ENCODE peak calls at places on chromosomes 1 and 21, in nine cellular contexts. One of them, this sample, is unnamed.

GRCh38 chr1:113391643-113392271 is 1.4 kb downstream of the MAGI3 start:
- DNase-seq in K562: no peak
- DNase-seq in mesendoderm: no peak
- DNase-seq in astrocyte: no peak
- DNase-seq in mammary epithelial cell: peak; percentile 63
- DNase-seq in MM.1S: peak; percentile 46
- DNase-seq in PC-3: peak; percentile 62
- DNase-seq in endodermal cell: peak; percentile 49
- DNase-seq in colonic mucosa: peak; percentile 53
- DNase-seq in this sample: no peak

GRCh38 chr1:29901618-29902017 is 665.3 kb downstream of the PTPRU start:
- DNase-seq in K562: no peak
- DNase-seq in mesendoderm: peak; percentile 73
- DNase-seq in astrocyte: no peak
- DNase-seq in mammary epithelial cell: no peak
- DNase-seq in MM.1S: no peak
- DNase-seq in PC-3: no peak
- DNase-seq in endodermal cell: peak; percentile 77
- DNase-seq in colonic mucosa: no peak
- DNase-seq in this sample: no peak

GRCh38 chr1:230568676-230569075 is 73.6 kb upstream of the COG2 start:
- DNase-seq in K562: no peak
- DNase-seq in mesendoderm: no peak
- DNase-seq in astrocyte: no peak
- DNase-seq in mammary epithelial cell: peak; percentile 18
- DNase-seq in MM.1S: no peak
- DNase-seq in PC-3: peak; percentile 48
- DNase-seq in endodermal cell: no peak
- DNase-seq in colonic mucosa: no peak
- DNase-seq in this sample: no peak

GRCh38 chr1:17494114-17494729 is 45.3 kb upstream of the ARHGEF10L start:
- DNase-seq in K562: peak; percentile 92
- DNase-seq in mesendoderm: peak; percentile 99
- DNase-seq in astrocyte: peak; percentile 41
- DNase-seq in mammary epithelial cell: peak; percentile 77
- DNase-seq in MM.1S: peak; percentile 73
- DNase-seq in PC-3: peak; percentile 85
- DNase-seq in endodermal cell: peak; percentile 96
- DNase-seq in colonic mucosa: peak; percentile 81
- DNase-seq in this sample: peak; percentile 88

GRCh38 chr1:230166366-230167132 is 99.5 kb downstream of the GALNT2 start:
- DNase-seq in K562: no peak
- DNase-seq in mesendoderm: no peak
- DNase-seq in astrocyte: no peak
- DNase-seq in mammary epithelial cell: no peak
- DNase-seq in MM.1S: no peak
- DNase-seq in PC-3: no peak
- DNase-seq in endodermal cell: peak; percentile 28
- DNase-seq in colonic mucosa: no peak
- DNase-seq in this sample: no peak

GRCh38 chr1:10625076-10625475 is 150.3 kb downstream of the PEX14 start:
- DNase-seq in K562: no peak
- DNase-seq in mesendoderm: no peak
- DNase-seq in astrocyte: no peak
- DNase-seq in mammary epithelial cell: no peak
- DNase-seq in MM.1S: no peak
- DNase-seq in PC-3: no peak
- DNase-seq in endodermal cell: peak; percentile 36
- DNase-seq in colonic mucosa: no peak
- DNase-seq in this sample: no peak

GRCh38 chr1:93701619-93702018 is 20.0 kb upstream of the BCAR3 start:
- DNase-seq in K562: no peak
- DNase-seq in mesendoderm: peak; percentile 91
- DNase-seq in astrocyte: peak; percentile 100
- DNase-seq in mammary epithelial cell: peak; percentile 100
- DNase-seq in MM.1S: no peak
- DNase-seq in PC-3: peak; percentile 99
- DNase-seq in endodermal cell: peak; percentile 63
- DNase-seq in colonic mucosa: no peak
- DNase-seq in this sample: peak; percentile 88

GRCh38 chr1:112674440-112674985 is at the start of gene MOV10:
- DNase-seq in K562: peak; percentile 92
- DNase-seq in mesendoderm: peak; percentile 94
- DNase-seq in astrocyte: peak; percentile 64
- DNase-seq in mammary epithelial cell: peak; percentile 76
- DNase-seq in MM.1S: peak; percentile 45
- DNase-seq in PC-3: peak; percentile 75
- DNase-seq in endodermal cell: peak; percentile 89
- DNase-seq in colonic mucosa: peak; percentile 70
- DNase-seq in this sample: peak; percentile 92

GRCh38 chr1:1347663-1348419 is 1.4 kb downstream of the DVL1 start:
- DNase-seq in K562: peak; percentile 55
- DNase-seq in mesendoderm: peak; percentile 71
- DNase-seq in astrocyte: no peak
- DNase-seq in mammary epithelial cell: peak; percentile 47
- DNase-seq in MM.1S: no peak
- DNase-seq in PC-3: peak; percentile 79
- DNase-seq in endodermal cell: peak; percentile 86
- DNase-seq in colonic mucosa: peak; percentile 85
- DNase-seq in this sample: peak; percentile 82

GRCh38 chr1:1889847-1890505 is 911 bp downstream of the GNB1 start:
- DNase-seq in K562: peak; percentile 52
- DNase-seq in mesendoderm: peak; percentile 55
- DNase-seq in astrocyte: peak; percentile 27
- DNase-seq in mammary epithelial cell: peak; percentile 41
- DNase-seq in MM.1S: peak; percentile 45
- DNase-seq in PC-3: peak; percentile 35
- DNase-seq in endodermal cell: peak; percentile 64
- DNase-seq in colonic mucosa: peak; percentile 62
- DNase-seq in this sample: peak; percentile 87

GRCh38 chr1:5580926-5581325 is 411.3 kb downstream of the NPHP4 start:
- DNase-seq in K562: no peak
- DNase-seq in mesendoderm: no peak
- DNase-seq in astrocyte: no peak
- DNase-seq in mammary epithelial cell: no peak
- DNase-seq in MM.1S: no peak
- DNase-seq in PC-3: no peak
- DNase-seq in endodermal cell: peak; percentile 3
- DNase-seq in colonic mucosa: no peak
- DNase-seq in this sample: no peak

GRCh38 chr1:186749820-186750219 is 69.6 kb upstream of the PTGS2 start:
- DNase-seq in K562: no peak
- DNase-seq in mesendoderm: no peak
- DNase-seq in astrocyte: no peak
- DNase-seq in mammary epithelial cell: peak; percentile 32
- DNase-seq in MM.1S: no peak
- DNase-seq in PC-3: no peak
- DNase-seq in endodermal cell: no peak
- DNase-seq in colonic mucosa: no peak
- DNase-seq in this sample: no peak

GRCh38 chr1:177206831-177207230 is 36.1 kb downstream of the BRINP2 start:
- DNase-seq in K562: no peak
- DNase-seq in mesendoderm: no peak
- DNase-seq in astrocyte: no peak
- DNase-seq in mammary epithelial cell: no peak
- DNase-seq in MM.1S: no peak
- DNase-seq in PC-3: no peak
- DNase-seq in endodermal cell: no peak
- DNase-seq in colonic mucosa: no peak
- DNase-seq in this sample: no peak

GRCh38 chr1:200380589-200381021 is 29.2 kb downstream of the ZNF281 start:
- DNase-seq in K562: no peak
- DNase-seq in mesendoderm: no peak
- DNase-seq in astrocyte: no peak
- DNase-seq in mammary epithelial cell: no peak
- DNase-seq in MM.1S: no peak
- DNase-seq in PC-3: no peak
- DNase-seq in endodermal cell: peak; percentile 40
- DNase-seq in colonic mucosa: no peak
- DNase-seq in this sample: no peak

GRCh38 chr1:226686440-226687436 is 52.3 kb downstream of the ITPKB start:
- DNase-seq in K562: no peak
- DNase-seq in mesendoderm: no peak
- DNase-seq in astrocyte: no peak
- DNase-seq in mammary epithelial cell: no peak
- DNase-seq in MM.1S: no peak
- DNase-seq in PC-3: no peak
- DNase-seq in endodermal cell: no peak
- DNase-seq in colonic mucosa: no peak
- DNase-seq in this sample: no peak

GRCh38 chr1:53765656-53766055 is 26.7 kb upstream of the GLIS1 start:
- DNase-seq in K562: no peak
- DNase-seq in mesendoderm: peak; percentile 37
- DNase-seq in astrocyte: peak; percentile 32
- DNase-seq in mammary epithelial cell: peak; percentile 11
- DNase-seq in MM.1S: peak; percentile 19
- DNase-seq in PC-3: no peak
- DNase-seq in endodermal cell: no peak
- DNase-seq in colonic mucosa: no peak
- DNase-seq in this sample: no peak

GRCh38 chr1:113142791-113143190 is 69.8 kb downstream of the LRIG2 start:
- DNase-seq in K562: no peak
- DNase-seq in mesendoderm: no peak
- DNase-seq in astrocyte: peak; percentile 82
- DNase-seq in mammary epithelial cell: no peak
- DNase-seq in MM.1S: peak; percentile 64
- DNase-seq in PC-3: no peak
- DNase-seq in endodermal cell: no peak
- DNase-seq in colonic mucosa: no peak
- DNase-seq in this sample: no peak

GRCh38 chr1:14987829-14988603 is 165.5 kb upstream of the TMEM51 start:
- DNase-seq in K562: no peak
- DNase-seq in mesendoderm: no peak
- DNase-seq in astrocyte: no peak
- DNase-seq in mammary epithelial cell: no peak
- DNase-seq in MM.1S: no peak
- DNase-seq in PC-3: no peak
- DNase-seq in endodermal cell: no peak
- DNase-seq in colonic mucosa: no peak
- DNase-seq in this sample: no peak

GRCh38 chr1:178614286-178614685 is 101.4 kb downstream of the TEX35 start:
- DNase-seq in K562: no peak
- DNase-seq in mesendoderm: peak; percentile 7
- DNase-seq in astrocyte: no peak
- DNase-seq in mammary epithelial cell: no peak
- DNase-seq in MM.1S: no peak
- DNase-seq in PC-3: no peak
- DNase-seq in endodermal cell: no peak
- DNase-seq in colonic mucosa: no peak
- DNase-seq in this sample: no peak

GRCh38 chr1:206631085-206631509 is 4.2 kb upstream of the DYRK3 start:
- DNase-seq in K562: peak; percentile 95
- DNase-seq in mesendoderm: peak; percentile 98
- DNase-seq in astrocyte: peak; percentile 74
- DNase-seq in mammary epithelial cell: peak; percentile 35
- DNase-seq in MM.1S: peak; percentile 80
- DNase-seq in PC-3: peak; percentile 94
- DNase-seq in endodermal cell: peak; percentile 91
- DNase-seq in colonic mucosa: peak; percentile 59
- DNase-seq in this sample: no peak

GRCh38 chr21:34179204-34179935 is 106.0 kb downstream of the MRPS6 start:
- DNase-seq in K562: no peak
- DNase-seq in mesendoderm: no peak
- DNase-seq in astrocyte: no peak
- DNase-seq in mammary epithelial cell: no peak
- DNase-seq in MM.1S: no peak
- DNase-seq in PC-3: no peak
- DNase-seq in endodermal cell: peak; percentile 58
- DNase-seq in colonic mucosa: no peak
- DNase-seq in this sample: no peak

GRCh38 chr1:17393225-17393624 is 21.2 kb downstream of the PADI6 start:
- DNase-seq in K562: no peak
- DNase-seq in mesendoderm: no peak
- DNase-seq in astrocyte: no peak
- DNase-seq in mammary epithelial cell: no peak
- DNase-seq in MM.1S: no peak
- DNase-seq in PC-3: no peak
- DNase-seq in endodermal cell: no peak
- DNase-seq in colonic mucosa: no peak
- DNase-seq in this sample: no peak

DNA sequence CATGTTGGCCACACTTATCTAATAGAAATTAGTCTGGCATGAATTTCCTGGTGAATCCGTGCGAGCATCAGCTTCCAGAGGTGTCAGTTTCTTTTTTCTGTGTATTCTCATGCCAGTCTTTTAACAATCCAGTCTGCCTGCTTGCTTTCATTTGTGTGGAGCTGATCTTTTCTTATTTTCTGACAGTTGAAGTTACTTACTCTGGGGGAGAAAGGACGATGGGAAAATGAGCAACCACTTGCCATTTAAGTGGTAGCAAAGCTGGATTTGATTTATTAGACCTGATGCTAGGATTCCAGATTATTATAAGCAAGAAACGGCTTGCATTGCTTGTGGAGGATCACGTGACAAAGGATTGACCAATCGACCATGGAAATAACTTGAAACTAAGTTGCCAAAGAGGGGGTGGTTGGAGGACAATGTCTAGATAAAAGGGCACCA is 24.3 kb upstream of the APP start:
- DNase-seq in K562: no peak
- DNase-seq in mesendoderm: no peak
- DNase-seq in astrocyte: no peak
- DNase-seq in mammary epithelial cell: no peak
- DNase-seq in MM.1S: no peak
- DNase-seq in PC-3: no peak
- DNase-seq in endodermal cell: no peak
- DNase-seq in colonic mucosa: no peak
- DNase-seq in this sample: no peak
- H3K9ac ChIP-seq in K562: no peak overlapping the region
- H3K9ac ChIP-seq in mesendoderm: no peak overlapping the region
- H3K9ac ChIP-seq in astrocyte: no peak overlapping the region
- H3K9ac ChIP-seq in mammary epithelial cell: no peak overlapping the region
- H3K9ac ChIP-seq in MM.1S: no peak overlapping the region
- H3K9ac ChIP-seq in PC-3: no peak overlapping the region
- H3K9ac ChIP-seq in endodermal cell: no peak overlapping the region
- H3K9ac ChIP-seq in colonic mucosa: no peak overlapping the region
- H3K9ac ChIP-seq in this sample: no peak overlapping the region

GRCh38 chr1:195130598-195130997 is 1477.6 kb downstream of the KCNT2 start:
- DNase-seq in K562: no peak
- DNase-seq in mesendoderm: no peak
- DNase-seq in astrocyte: no peak
- DNase-seq in mammary epithelial cell: no peak
- DNase-seq in MM.1S: no peak
- DNase-seq in PC-3: no peak
- DNase-seq in endodermal cell: no peak
- DNase-seq in colonic mucosa: no peak
- DNase-seq in this sample: no peak
- H3K9ac ChIP-seq in K562: no peak overlapping the region
- H3K9ac ChIP-seq in mesendoderm: no peak overlapping the region
- H3K9ac ChIP-seq in astrocyte: no peak overlapping the region
- H3K9ac ChIP-seq in mammary epithelial cell: no peak overlapping the region
- H3K9ac ChIP-seq in MM.1S: no peak overlapping the region
- H3K9ac ChIP-seq in PC-3: no peak overlapping the region
- H3K9ac ChIP-seq in endodermal cell: no peak overlapping the region
- H3K9ac ChIP-seq in colonic mucosa: no peak overlapping the region
- H3K9ac ChIP-seq in this sample: no peak overlapping the region

GRCh38 chr1:28147264-28148094 is 29.0 kb downstream of the PTAFR start:
- DNase-seq in K562: no peak
- DNase-seq in mesendoderm: peak; percentile 51
- DNase-seq in astrocyte: no peak
- DNase-seq in mammary epithelial cell: no peak
- DNase-seq in MM.1S: peak; percentile 37
- DNase-seq in PC-3: peak; percentile 15
- DNase-seq in endodermal cell: peak; percentile 75
- DNase-seq in colonic mucosa: no peak
- DNase-seq in this sample: no peak
- H3K9ac ChIP-seq in K562: peak overlapping the region; percentile 73
- H3K9ac ChIP-seq in mesendoderm: no peak overlapping the region
- H3K9ac ChIP-seq in astrocyte: no peak overlapping the region
- H3K9ac ChIP-seq in mammary epithelial cell: no peak overlapping the region
- H3K9ac ChIP-seq in MM.1S: peak overlapping the region; percentile 30
- H3K9ac ChIP-seq in PC-3: no peak overlapping the region
- H3K9ac ChIP-seq in endodermal cell: no peak overlapping the region
- H3K9ac ChIP-seq in colonic mucosa: no peak overlapping the region
- H3K9ac ChIP-seq in this sample: no peak overlapping the region

GRCh38 chr1:32900956-32901822 is at the start of gene TMEM54:
- DNase-seq in K562: peak; percentile 95
- DNase-seq in mesendoderm: no peak
- DNase-seq in astrocyte: no peak
- DNase-seq in mammary epithelial cell: peak; percentile 55
- DNase-seq in MM.1S: no peak
- DNase-seq in PC-3: peak; percentile 76
- DNase-seq in endodermal cell: peak; percentile 74
- DNase-seq in colonic mucosa: peak; percentile 81
- DNase-seq in this sample: peak; percentile 83
- H3K9ac ChIP-seq in K562: peak within 1 kb of the TSS; percentile 47
- H3K9ac ChIP-seq in mesendoderm: peak within 1 kb of the TSS; percentile 53
- H3K9ac ChIP-seq in astrocyte: peak within 1 kb of the TSS; percentile 64
- H3K9ac ChIP-seq in mammary epithelial cell: peak within 1 kb of the TSS; percentile 62
- H3K9ac ChIP-seq in MM.1S: no peak within 1 kb of the TSS
- H3K9ac ChIP-seq in PC-3: peak within 1 kb of the TSS; percentile 77
- H3K9ac ChIP-seq in endodermal cell: no peak within 1 kb of the TSS
- H3K9ac ChIP-seq in colonic mucosa: peak within 1 kb of the TSS; percentile 96
- H3K9ac ChIP-seq in this sample: peak within 1 kb of the TSS; percentile 75